ENCODE peak calls at places on chromosomes 16 and 17, in eight cellular contexts. W is lower leg skin, V is HFF-Myc, R is body of pancreas, M is fibroblast of mammary gland, L is cardiac muscle cell, Q is neural progenitor cell, G is lower lobe of right lung. H is an unnamed sample.

GRCh38 chr17:5019475-5019956 is 15.7 kb downstream of the SLC52A1 start:
- DNase-seq in L (no peak), G (no peak), V (no peak), Q (peak; percentile 25), R (no peak), M (peak; percentile 29), W (no peak), H (no peak)

GRCh38 chr16:85485379-85485778 is 127.7 kb upstream of the GSE1 start:
- DNase-seq in W (no peak), R (no peak), M (no peak), G (no peak), L (no peak), V (no peak), Q (peak; percentile 65), H (no peak)

GRCh38 chr16:11163761-11164261 is 92.2 kb downstream of the SOCS1 start:
- DNase-seq in V (no peak), M (no peak), R (no peak), Q (no peak), G (no peak), W (no peak), L (no peak), H (no peak)

GRCh38 chr17:83034525-83034924 is 44.9 kb upstream of the METRNL start:
- DNase-seq in G (no peak), V (no peak), W (no peak), L (no peak), R (no peak), Q (no peak), M (no peak), H (no peak)

GRCh38 chr16:83878838-83879237 is 20.1 kb upstream of the MLYCD start:
- DNase-seq in G (no peak), Q (peak; percentile 52), M (peak; percentile 58), V (peak; percentile 24), R (no peak), L (peak; percentile 48), W (no peak), H (peak; percentile 60)

GRCh38 chr17:41539979-41540701 is 12.0 kb upstream of the KRT19 start:
- DNase-seq in W (no peak), V (no peak), M (no peak), G (no peak), Q (no peak), L (no peak), R (no peak), H (no peak)

GRCh38 chr16:2710021-2710710 is 9.9 kb downstream of the PRSS27 start:
- DNase-seq in V (no peak), L (no peak), W (no peak), M (no peak), R (no peak), G (no peak), Q (no peak), H (no peak)

GRCh38 chr16:23824909-23825308 is 10.9 kb upstream of the PRKCB start:
- DNase-seq in R (no peak), M (no peak), L (no peak), W (no peak), V (no peak), Q (no peak), G (no peak), H (no peak)

GRCh38 chr16:58459344-58460218 is 40.4 kb upstream of the NDRG4 start:
- DNase-seq in Q (no peak), L (no peak), G (no peak), V (no peak), W (peak; percentile 62), R (no peak), M (peak; percentile 75), H (peak; percentile 91)

GRCh38 chr17:27559996-27560481 is 70.9 kb upstream of the LGALS9 start:
- DNase-seq in W (peak; percentile 39), R (peak; percentile 75), G (peak; percentile 66), M (peak; percentile 90), Q (no peak), L (peak; percentile 69), V (peak; percentile 75), H (peak; percentile 73)

GRCh38 chr17:27560668-27561067 is 70.3 kb upstream of the LGALS9 start:
- DNase-seq in Q (no peak), W (no peak), M (no peak), G (peak; percentile 57), L (no peak), V (no peak), R (peak; percentile 92), H (peak; percentile 46)

GRCh38 chr17:27559506-27559931 is 71.5 kb upstream of the LGALS9 start:
- DNase-seq in M (peak; percentile 73), W (no peak), G (no peak), R (no peak), L (no peak), Q (no peak), V (no peak), H (no peak)

GRCh38 chr17:27558341-27558740 is 72.6 kb upstream of the LGALS9 start:
- DNase-seq in L (no peak), W (no peak), R (peak; percentile 74), M (no peak), Q (no peak), G (no peak), V (no peak), H (no peak)

DNA sequence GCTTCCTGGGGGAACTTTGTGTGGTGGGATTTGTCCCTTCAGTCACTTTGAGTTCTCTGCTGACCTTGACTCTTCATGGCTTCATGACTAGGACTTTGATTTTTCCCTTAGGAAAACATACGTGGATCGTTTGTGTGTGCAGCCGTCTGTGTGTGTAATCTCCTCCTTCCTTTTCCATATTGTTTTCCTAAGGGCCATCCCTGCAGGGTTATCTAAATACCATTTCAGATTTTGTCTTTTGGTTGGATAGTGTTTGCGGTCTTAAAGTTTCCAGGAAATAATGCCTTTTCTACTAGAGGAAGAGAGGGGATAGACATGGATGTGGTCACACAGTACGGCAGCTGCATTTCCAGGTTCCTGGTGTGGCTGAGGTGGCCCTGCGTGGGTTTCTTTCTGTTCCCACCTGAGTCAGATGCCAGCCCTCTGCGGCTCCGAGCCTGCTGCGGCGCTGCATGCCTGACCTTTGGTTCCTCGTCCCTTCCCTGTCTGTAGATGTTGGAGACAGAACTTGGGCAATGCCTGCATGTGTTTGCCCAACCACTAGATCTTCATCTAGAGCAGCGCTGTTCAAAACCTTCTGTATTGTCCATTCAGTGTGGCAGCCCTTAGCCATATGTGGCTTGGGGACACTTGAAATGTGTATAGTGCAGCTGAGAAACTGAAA is 72.0 kb upstream of the LGALS9 start:
- DNase-seq in V (no peak), M (no peak), G (peak; percentile 69), Q (no peak), R (no peak), L (no peak), W (no peak), H (no peak)
- H3K4me3 ChIP-seq in V (no peak overlapping the region), M (no peak overlapping the region), G (no peak overlapping the region), Q (no peak overlapping the region), R (no peak overlapping the region), L (no peak overlapping the region), W (no peak overlapping the region), H (no peak overlapping the region)

DNA sequence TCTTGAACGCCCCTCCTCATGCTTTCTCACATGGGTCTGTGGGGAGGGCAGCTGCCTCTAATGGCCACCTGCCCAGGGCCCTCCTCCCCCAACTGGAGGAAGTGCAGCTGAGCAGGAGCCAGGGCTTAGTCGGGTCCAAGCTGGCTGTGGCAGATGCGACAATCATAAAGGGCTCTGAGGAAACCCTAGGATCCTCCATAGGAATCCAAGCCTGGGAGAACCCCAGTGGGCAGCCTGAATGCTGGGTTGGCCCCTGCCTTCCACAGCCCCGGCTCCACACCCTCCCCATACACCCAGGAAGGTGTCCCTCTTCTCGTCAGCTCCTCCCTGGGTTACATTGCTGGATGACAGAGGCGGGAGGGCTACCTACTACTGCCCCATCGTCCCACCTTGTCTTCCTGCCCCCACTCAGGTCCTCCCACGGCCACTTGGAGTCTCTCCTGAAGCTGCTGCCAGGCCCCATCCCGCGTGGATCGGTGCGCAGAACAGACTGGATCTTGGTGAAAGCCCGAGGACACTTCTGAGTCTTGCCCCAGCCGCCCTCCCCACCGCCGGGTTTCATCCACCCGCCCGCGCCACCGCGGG is 15.6 kb upstream of the CBFB start:
- DNase-seq in M (no peak), R (no peak), G (no peak), V (no peak), Q (no peak), W (no peak), L (no peak), H (no peak)
- H3K4me3 ChIP-seq in M (peak overlapping the region; percentile 29), R (no peak overlapping the region), G (peak overlapping the region; percentile 65), V (peak overlapping the region; percentile 34), Q (peak overlapping the region; percentile 46), W (peak overlapping the region; percentile 27), L (peak overlapping the region; percentile 28), H (peak overlapping the region; percentile 27)

GRCh38 chr17:39027440-39028035 is 60.3 kb upstream of the FBXO47 start:
- DNase-seq in M (no peak), Q (peak; percentile 17), V (no peak), G (no peak), L (no peak), R (peak; percentile 21), W (no peak), H (no peak)
- H3K4me3 ChIP-seq in M (peak overlapping the region; percentile 20), Q (peak overlapping the region; percentile 53), V (peak overlapping the region; percentile 31), G (peak overlapping the region; percentile 50), L (peak overlapping the region; percentile 39), R (no peak overlapping the region), W (no peak overlapping the region), H (peak overlapping the region; percentile 31)

GRCh38 chr16:87601322-87602004 is 845 bp upstream of the JPH3 start:
- DNase-seq in G (no peak), W (no peak), Q (peak; percentile 43), R (no peak), V (no peak), L (peak; percentile 38), M (no peak), H (no peak)

GRCh38 chr16:87602005-87602790 is at the start of gene JPH3:
- DNase-seq in L (peak; percentile 82), V (no peak), G (no peak), Q (peak; percentile 80), M (no peak), W (no peak), R (no peak), H (no peak)

GRCh38 chr16:87604572-87605135 is 2.3 kb downstream of the JPH3 start:
- DNase-seq in Q (no peak), M (no peak), L (no peak), V (no peak), G (no peak), R (no peak), W (no peak), H (no peak)

GRCh38 chr16:87603684-87604571 is 1.6 kb downstream of the JPH3 start:
- DNase-seq in R (no peak), G (no peak), Q (peak; percentile 72), V (no peak), M (no peak), L (peak; percentile 16), W (no peak), H (no peak)

DNA sequence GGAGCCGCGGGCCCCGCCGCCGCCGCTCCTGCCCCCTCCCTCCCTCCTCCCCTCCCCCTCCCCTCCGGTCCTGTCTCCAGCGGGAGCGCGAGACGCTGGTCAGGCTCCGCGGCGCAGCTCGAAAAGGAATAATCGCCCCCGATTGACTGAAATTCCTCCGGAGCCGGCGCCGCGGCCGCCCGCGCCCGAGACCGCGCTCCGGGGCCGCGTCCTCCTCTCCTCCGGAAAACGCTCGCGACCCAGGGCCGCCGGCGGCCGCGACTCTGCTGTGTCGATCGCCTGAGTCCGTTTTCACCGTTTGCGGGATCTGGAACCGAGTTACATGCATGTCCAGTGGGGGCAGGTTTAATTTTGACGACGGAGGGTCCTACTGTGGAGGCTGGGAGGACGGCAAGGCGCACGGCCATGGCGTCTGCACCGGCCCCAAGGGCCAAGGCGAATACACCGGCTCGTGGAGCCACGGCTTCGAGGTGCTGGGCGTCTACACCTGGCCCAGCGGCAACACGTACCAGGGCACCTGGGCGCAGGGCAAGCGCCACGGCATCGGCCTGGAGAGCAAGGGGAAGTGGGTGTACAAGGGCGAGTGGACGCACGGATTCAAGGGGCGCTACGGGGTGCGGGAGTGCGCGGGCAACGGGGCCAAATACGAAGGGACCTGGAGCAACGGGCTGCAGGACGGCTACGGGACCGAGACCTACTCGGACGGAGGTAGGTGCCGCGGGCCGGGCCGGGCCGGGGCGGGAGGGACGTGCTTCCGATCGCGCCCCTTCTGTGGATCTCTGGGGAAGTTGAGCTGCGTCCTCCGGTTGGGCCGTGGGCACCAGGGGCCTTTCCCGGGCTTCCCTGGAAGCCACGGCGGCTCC is 744 bp downstream of the JPH3 start:
- DNase-seq in Q (peak; percentile 87), G (no peak), V (no peak), L (peak; percentile 76), R (no peak), W (no peak), M (no peak), H (no peak)
- H3K4me3 ChIP-seq in Q (peak overlapping the region; percentile 100), G (no peak overlapping the region), V (no peak overlapping the region), L (peak overlapping the region; percentile 69), R (no peak overlapping the region), W (no peak overlapping the region), M (no peak overlapping the region), H (no peak overlapping the region)